ENCODE peak calls at places on chromosome 3, in four cellular contexts. B is activated T-cell treated with anti-CD3 and anti-CD28 coated beads for 1 hour, Q is mammary epithelial cell, M is RPMI7951. N is an unnamed sample.

GRCh38 chr3:66609660-66610547 is 109.1 kb upstream of the LRIG1 start:
- DNase-seq in B (no peak), Q (peak; percentile 16), M (peak; percentile 81), N (no peak)

GRCh38 chr3:101212740-101213139 is 107.6 kb downstream of the IMPG2 start:
- DNase-seq in M (no peak), B (no peak), Q (no peak), N (no peak)

GRCh38 chr3:33636125-33636855 is 81.8 kb downstream of the CLASP2 start:
- DNase-seq in Q (peak; percentile 37), M (peak; percentile 59), B (no peak), N (no peak)

GRCh38 chr3:117553461-117553860 is 843.9 kb downstream of the TUSC7 start:
- DNase-seq in M (no peak), B (no peak), Q (no peak), N (no peak)

GRCh38 chr3:18111702-18112311 is 313.3 kb downstream of the SATB1 start:
- DNase-seq in M (peak; percentile 78), Q (peak; percentile 26), B (no peak), N (no peak)

GRCh38 chr3:74630602-74631001 is 16.1 kb upstream of the CNTN3 start:
- DNase-seq in B (no peak), Q (peak; percentile 46), M (no peak), N (no peak)

GRCh38 chr3:179149239-179149887 is 1.2 kb downstream of the PIK3CA start:
- DNase-seq in B (peak; percentile 5), M (peak; percentile 16), Q (peak; percentile 65), N (no peak)

GRCh38 chr3:39254806-39255449 is 24.9 kb downstream of the CX3CR1 start:
- DNase-seq in B (no peak), M (peak; percentile 74), Q (peak; percentile 45), N (no peak)

GRCh38 chr3:41216993-41217392 is 17.7 kb downstream of the CTNNB1 start:
- DNase-seq in B (no peak), Q (no peak), M (no peak), N (no peak)

GRCh38 chr3:133494469-133494868 is 79.0 kb upstream of the CDV3 start:
- DNase-seq in B (no peak), M (peak; percentile 33), Q (no peak), N (no peak)

GRCh38 chr3:127860223-127860622 is 37.9 kb upstream of the MGLL start:
- DNase-seq in B (no peak), M (no peak), Q (no peak), N (no peak)

GRCh38 chr3:64108281-64108680 is 85.0 kb upstream of the PSMD6 start:
- DNase-seq in M (no peak), B (no peak), Q (no peak), N (no peak)

GRCh38 chr3:15342945-15343344 is 10.6 kb upstream of the SH3BP5 start:
- DNase-seq in B (no peak), M (no peak), Q (no peak), N (no peak)

GRCh38 chr3:129413687-129414506 is 14.5 kb downstream of the EFCAB12 start:
- DNase-seq in Q (peak; percentile 77), B (no peak), M (peak; percentile 72), N (no peak)

GRCh38 chr3:57221883-57222282 is 5.6 kb upstream of the APPL1 start:
- DNase-seq in Q (no peak), B (no peak), M (peak; percentile 41), N (no peak)

GRCh38 chr3:159640220-159640619 is 348.4 kb upstream of the IL12A start:
- DNase-seq in M (no peak), Q (no peak), B (no peak), N (no peak)

GRCh38 chr3:64945171-64945684 is 257.4 kb upstream of the ADAMTS9 start:
- DNase-seq in M (no peak), Q (no peak), B (no peak), N (no peak)